ENCODE peak calls at places on chromosome 13, in nine cellular contexts. E is RWPE2; R is DND-41; B is foreskin keratinocyte; O is pancreas; G is CD4-positive, alpha-beta T cell; I is left lung; A is GM20000; S is WTC11. J is an unnamed sample.

GRCh38 chr13:29693297-29693945 is 97.9 kb upstream of the SLC7A1 start:
- DNase-seq in E (no peak), R (no peak), B (peak), O (peak), G (no peak), I (peak), A (no peak), S (no peak), J (no peak)

GRCh38 chr13:44004881-44005280 is 125.2 kb downstream of the LACC1 start:
- DNase-seq in E (no peak), R (no peak), B (peak), O (no peak), G (no peak), I (no peak), A (no peak), S (no peak), J (no peak)

GRCh38 chr13:26983533-26984315 is 187.9 kb downstream of the USP12 start:
- DNase-seq in E (no peak), R (no peak), B (no peak), O (no peak), G (no peak), I (no peak), A (no peak), S (no peak), J (no peak)

GRCh38 chr13:36880961-36881360 is 39.1 kb downstream of the SMAD9 start:
- DNase-seq in E (no peak), R (no peak), B (no peak), O (no peak), G (no peak), I (no peak), A (no peak), S (no peak), J (no peak)

GRCh38 chr13:51584731-51585191 is 499 bp downstream of the WDFY2 start:
- DNase-seq in E (peak), R (peak), B (peak), O (peak), G (peak), I (no peak), A (peak), S (peak), J (no peak)

GRCh38 chr13:27810009-27810408 is 17.7 kb downstream of the GSX1 start:
- DNase-seq in E (no peak), R (no peak), B (no peak), O (no peak), G (no peak), I (no peak), A (no peak), S (no peak), J (no peak)

GRCh38 chr13:55298201-55298600 is 1842.5 kb upstream of the PRR20A start:
- DNase-seq in E (no peak), R (no peak), B (no peak), O (no peak), G (no peak), I (no peak), A (no peak), S (no peak), J (no peak)

GRCh38 chr13:47175172-47175806 is 278.4 kb upstream of the HTR2A start:
- DNase-seq in E (no peak), R (no peak), B (peak), O (no peak), G (no peak), I (no peak), A (no peak), S (no peak), J (no peak)

GRCh38 chr13:111791131-111791530 is 275.8 kb upstream of the SOX1 start:
- DNase-seq in E (peak), R (no peak), B (no peak), O (no peak), G (no peak), I (no peak), A (no peak), S (no peak), J (no peak)

GRCh38 chr13:37869756-37870488 is at the start of gene TRPC4:
- DNase-seq in E (peak), R (no peak), B (peak), O (peak), G (no peak), I (peak), A (no peak), S (peak), J (no peak)

GRCh38 chr13:74574964-74575728 is 440.9 kb upstream of the KLF12 start:
- DNase-seq in E (no peak), R (no peak), B (no peak), O (no peak), G (no peak), I (no peak), A (no peak), S (no peak), J (no peak)

GRCh38 chr13:74570834-74571233 is 436.6 kb upstream of the KLF12 start:
- DNase-seq in E (no peak), R (no peak), B (no peak), O (no peak), G (no peak), I (no peak), A (no peak), S (no peak), J (no peak)

GRCh38 chr13:74571811-74572210 is 437.6 kb upstream of the KLF12 start:
- DNase-seq in E (no peak), R (no peak), B (peak), O (no peak), G (no peak), I (no peak), A (no peak), S (no peak), J (no peak)

GRCh38 chr13:74575729-74576125 is 441.5 kb upstream of the KLF12 start:
- DNase-seq in E (no peak), R (peak), B (no peak), O (peak), G (peak), I (peak), A (no peak), S (peak), J (no peak)

DNA sequence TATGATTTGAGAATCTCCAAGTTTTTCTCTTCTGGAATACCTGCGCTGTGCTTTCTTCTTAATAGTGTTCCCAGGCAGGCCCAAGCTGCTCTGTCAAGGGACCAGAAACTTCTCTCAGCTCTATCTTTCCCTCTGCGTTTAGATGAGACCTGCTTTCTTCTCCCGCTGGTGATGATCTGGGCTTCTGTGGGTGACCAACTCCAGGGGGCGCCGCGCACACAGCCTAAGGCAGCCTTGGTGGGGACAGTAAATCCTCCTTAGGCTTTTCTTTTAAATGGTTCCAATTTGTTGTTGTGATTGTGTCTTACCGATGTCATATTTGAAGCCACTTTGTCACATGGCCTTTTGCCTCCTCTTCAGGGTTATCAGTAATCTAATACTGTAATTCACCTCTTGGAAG is 439.4 kb upstream of the KLF12 start:
- DNase-seq in E (no peak), R (peak), B (no peak), O (no peak), G (no peak), I (no peak), A (no peak), S (peak), J (no peak)
- TF ChIP-seq CTCF in E (no peak), R (peak), B (no peak), O (no peak), G (no peak), I (no peak), A (no peak), S (peak), J (no peak)

GRCh38 chr13:114146629-114147028 is 14.2 kb upstream of the RASA3 start:
- DNase-seq in E (peak), R (no peak), B (no peak), O (no peak), G (no peak), I (no peak), A (no peak), S (peak), J (no peak)
- TF ChIP-seq CTCF in E (no peak), R (peak), B (no peak), O (no peak), G (peak), I (no peak), A (no peak), S (no peak), J (no peak)

GRCh38 chr13:32587014-32587773 is 942 bp downstream of the PDS5B start:
- DNase-seq in E (no peak), R (peak), B (peak), O (peak), G (peak), I (peak), A (peak), S (peak), J (peak)
- TF ChIP-seq CTCF in E (no peak), R (peak), B (no peak), O (no peak), G (no peak), I (no peak), A (no peak), S (no peak), J (no peak)

DNA sequence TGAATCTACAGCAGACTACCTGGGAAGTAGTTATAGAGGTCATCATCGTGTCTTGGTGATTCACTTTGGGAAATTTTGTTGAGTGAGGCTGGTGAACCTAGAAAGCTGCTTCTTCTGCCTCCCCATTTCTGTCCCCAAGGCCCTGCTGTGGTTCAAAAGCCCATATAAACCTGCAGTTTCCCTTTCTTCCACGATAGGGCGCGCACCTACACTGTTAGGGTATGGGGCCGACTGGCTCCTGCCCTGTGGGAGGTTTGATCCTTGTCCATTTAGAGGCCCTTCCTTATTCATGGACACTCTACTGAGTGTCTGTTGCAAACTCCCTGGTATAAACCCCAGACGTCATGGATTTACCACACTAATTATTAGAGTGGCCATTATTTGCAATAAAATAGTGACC is 191.8 kb downstream of the GGACT start:
- DNase-seq in E (no peak), R (no peak), B (no peak), O (no peak), G (no peak), I (no peak), A (no peak), S (peak), J (no peak)
- TF ChIP-seq CTCF in E (no peak), R (no peak), B (no peak), O (no peak), G (no peak), I (no peak), A (no peak), S (no peak), J (no peak)

GRCh38 chr13:75645141-75645540 is 9.0 kb downstream of the LMO7 start:
- DNase-seq in E (no peak), R (no peak), B (no peak), O (no peak), G (no peak), I (no peak), A (no peak), S (no peak), J (no peak)
- TF ChIP-seq CTCF in E (no peak), R (no peak), B (no peak), O (no peak), G (no peak), I (no peak), A (no peak), S (no peak), J (no peak)

DNA sequence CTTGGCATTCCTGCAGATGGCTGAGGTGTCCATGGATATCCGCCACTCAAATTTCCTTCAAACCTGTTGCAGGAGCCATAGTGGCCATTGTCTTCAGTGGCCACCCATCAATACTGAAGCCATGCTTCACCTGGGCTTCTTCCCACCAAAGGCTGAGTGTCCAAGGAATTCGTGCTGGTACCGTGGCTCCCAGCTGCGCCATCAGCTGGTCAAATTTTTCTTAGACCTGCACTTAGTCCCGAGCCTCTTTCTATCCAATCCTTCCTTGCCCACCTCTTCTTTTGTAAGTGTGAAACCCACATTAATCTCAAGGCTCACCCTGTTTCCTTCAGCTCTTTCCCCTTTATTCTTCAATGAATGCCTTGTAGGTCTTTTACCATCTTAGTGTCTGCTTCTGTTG is 152.1 kb downstream of the PCDH9 start:
- DNase-seq in E (no peak), R (no peak), B (no peak), O (no peak), G (no peak), I (no peak), A (no peak), S (no peak), J (no peak)
- TF ChIP-seq CTCF in E (no peak), R (no peak), B (no peak), O (no peak), G (no peak), I (no peak), A (no peak), S (no peak), J (no peak)

GRCh38 chr13:24681930-24682329 is 1.7 kb downstream of the ATP12A start:
- DNase-seq in E (no peak), R (no peak), B (no peak), O (no peak), G (no peak), I (no peak), A (no peak), S (no peak), J (no peak)

GRCh38 chr13:24679686-24680085 is 522 bp upstream of the ATP12A start:
- DNase-seq in E (no peak), R (no peak), B (no peak), O (no peak), G (no peak), I (no peak), A (no peak), S (no peak), J (no peak)

GRCh38 chr13:24680921-24681585 is 845 bp downstream of the ATP12A start:
- DNase-seq in E (no peak), R (no peak), B (no peak), O (no peak), G (no peak), I (no peak), A (no peak), S (no peak), J (no peak)

GRCh38 chr13:24682353-24682752 is 2.1 kb downstream of the ATP12A start:
- DNase-seq in E (no peak), R (no peak), B (no peak), O (no peak), G (no peak), I (no peak), A (no peak), S (no peak), J (no peak)

DNA sequence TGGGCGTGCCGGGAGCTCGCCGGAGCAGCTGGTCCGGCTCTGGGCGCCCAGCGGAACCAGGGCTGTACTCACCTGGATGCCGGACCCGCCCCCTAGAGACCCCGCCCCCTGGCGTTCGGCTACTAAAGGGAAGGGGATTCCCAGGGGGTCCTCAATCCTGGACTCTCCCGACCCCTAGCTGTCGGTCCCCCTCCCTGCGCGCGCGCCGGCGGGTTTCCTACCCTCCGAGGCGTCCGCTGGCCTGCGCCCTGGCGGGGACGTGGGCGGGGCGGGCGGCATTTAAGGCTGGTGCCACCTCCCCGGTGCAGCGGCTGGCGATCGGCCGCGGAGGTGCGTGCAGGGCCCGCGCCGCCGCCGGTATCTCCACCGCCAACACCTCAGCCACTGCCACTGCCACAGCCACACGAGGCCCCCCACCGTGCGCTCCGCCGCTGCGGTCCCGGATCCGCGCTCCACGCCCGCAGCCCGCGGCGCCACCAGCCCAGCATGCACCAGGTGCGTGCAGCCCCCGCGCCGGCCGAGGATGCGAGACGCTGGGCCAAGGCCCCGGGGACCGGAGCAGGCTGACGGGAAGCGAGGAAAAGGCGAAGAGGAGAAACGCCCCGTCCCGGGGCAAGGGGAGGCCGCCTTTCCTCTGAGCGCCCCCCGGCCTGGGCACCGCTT is at the start of gene ATP12A:
- DNase-seq in E (no peak), R (no peak), B (no peak), O (peak), G (no peak), I (no peak), A (peak), S (peak), J (no peak)
- TF ChIP-seq CTCF in E (no peak), R (no peak), B (peak), O (no peak), G (no peak), I (no peak), A (no peak), S (peak), J (no peak)

J was measured in activated B cell treated with CpG ODN at 0.5 μM for 24 hours.